ENCODE peak calls at places on chromosome 1, in five cellular contexts. One of them, this sample, is unnamed.

GRCh38 chr1:196136396-196136795 is 471.8 kb downstream of the KCNT2 start:
- DNase-seq in HEK293T: no peak
- DNase-seq in NCI-H345: no peak
- DNase-seq in ELR: no peak
- DNase-seq in fibroblast of lung: peak
- DNase-seq in this sample: peak

GRCh38 chr1:234696986-234697385 is 87.0 kb upstream of the IRF2BP2 start:
- DNase-seq in HEK293T: no peak
- DNase-seq in NCI-H345: no peak
- DNase-seq in ELR: no peak
- DNase-seq in fibroblast of lung: peak
- DNase-seq in this sample: no peak

GRCh38 chr1:19710825-19711611 is 46.3 kb downstream of the HTR6 start:
- DNase-seq in HEK293T: no peak
- DNase-seq in NCI-H345: no peak
- DNase-seq in ELR: no peak
- DNase-seq in fibroblast of lung: no peak
- DNase-seq in this sample: peak

GRCh38 chr1:24393892-24394291 is 19.7 kb downstream of the STPG1 start:
- DNase-seq in HEK293T: no peak
- DNase-seq in NCI-H345: no peak
- DNase-seq in ELR: peak
- DNase-seq in fibroblast of lung: peak
- DNase-seq in this sample: peak

GRCh38 chr1:233905416-233906051 is 1.1 kb downstream of the SLC35F3 start:
- DNase-seq in HEK293T: no peak
- DNase-seq in NCI-H345: no peak
- DNase-seq in ELR: no peak
- DNase-seq in fibroblast of lung: peak
- DNase-seq in this sample: no peak

GRCh38 chr1:211642870-211643269 is 32.6 kb downstream of the NEK2 start:
- DNase-seq in HEK293T: no peak
- DNase-seq in NCI-H345: no peak
- DNase-seq in ELR: no peak
- DNase-seq in fibroblast of lung: no peak
- DNase-seq in this sample: no peak

GRCh38 chr1:23577056-23577985 is 18.0 kb upstream of the ID3 start:
- DNase-seq in HEK293T: no peak
- DNase-seq in NCI-H345: no peak
- DNase-seq in ELR: peak
- DNase-seq in fibroblast of lung: peak
- DNase-seq in this sample: peak

GRCh38 chr1:19858894-19859293 is 23.3 kb upstream of the OTUD3 start:
- DNase-seq in HEK293T: no peak
- DNase-seq in NCI-H345: no peak
- DNase-seq in ELR: no peak
- DNase-seq in fibroblast of lung: no peak
- DNase-seq in this sample: no peak

GRCh38 chr1:219298581-219299148 is 125.0 kb downstream of the LYPLAL1 start:
- DNase-seq in HEK293T: no peak
- DNase-seq in NCI-H345: no peak
- DNase-seq in ELR: no peak
- DNase-seq in fibroblast of lung: peak
- DNase-seq in this sample: peak

GRCh38 chr1:167617100-167617949 is 12.7 kb upstream of the RCSD1 start:
- DNase-seq in HEK293T: no peak
- DNase-seq in NCI-H345: no peak
- DNase-seq in ELR: peak
- DNase-seq in fibroblast of lung: peak
- DNase-seq in this sample: peak

GRCh38 chr1:65344171-65344570 is 34.8 kb downstream of the DNAJC6 start:
- DNase-seq in HEK293T: no peak
- DNase-seq in NCI-H345: no peak
- DNase-seq in ELR: no peak
- DNase-seq in fibroblast of lung: no peak
- DNase-seq in this sample: no peak

GRCh38 chr1:219837274-219837993 is 90.9 kb downstream of the SLC30A10 start:
- DNase-seq in HEK293T: peak
- DNase-seq in NCI-H345: peak
- DNase-seq in ELR: peak
- DNase-seq in fibroblast of lung: peak
- DNase-seq in this sample: peak

GRCh38 chr1:22778408-22778807 is 67.8 kb downstream of the EPHB2 start:
- DNase-seq in HEK293T: no peak
- DNase-seq in NCI-H345: no peak
- DNase-seq in ELR: no peak
- DNase-seq in fibroblast of lung: no peak
- DNase-seq in this sample: no peak

GRCh38 chr1:39896909-39897685 is 4.6 kb downstream of the MYCL start:
- DNase-seq in HEK293T: no peak
- DNase-seq in NCI-H345: no peak
- DNase-seq in ELR: peak
- DNase-seq in fibroblast of lung: peak
- DNase-seq in this sample: no peak

GRCh38 chr1:25645641-25646400 is 29.2 kb downstream of the MAN1C1 start:
- DNase-seq in HEK293T: no peak
- DNase-seq in NCI-H345: no peak
- DNase-seq in ELR: no peak
- DNase-seq in fibroblast of lung: no peak
- DNase-seq in this sample: no peak

GRCh38 chr1:79042117-79042516 is 35.6 kb upstream of the ADGRL4 start:
- DNase-seq in HEK293T: no peak
- DNase-seq in NCI-H345: no peak
- DNase-seq in ELR: peak
- DNase-seq in fibroblast of lung: peak
- DNase-seq in this sample: peak

GRCh38 chr1:37353871-37354270 is 120.5 kb upstream of the ZC3H12A start:
- DNase-seq in HEK293T: no peak
- DNase-seq in NCI-H345: peak
- DNase-seq in ELR: no peak
- DNase-seq in fibroblast of lung: no peak
- DNase-seq in this sample: no peak

GRCh38 chr1:34926156-34926555 is 3.3 kb downstream of the DLGAP3 start:
- DNase-seq in HEK293T: no peak
- DNase-seq in NCI-H345: no peak
- DNase-seq in ELR: no peak
- DNase-seq in fibroblast of lung: no peak
- DNase-seq in this sample: no peak

GRCh38 chr1:167697667-167698141 is 24.1 kb upstream of the MPZL1 start:
- DNase-seq in HEK293T: no peak
- DNase-seq in NCI-H345: peak
- DNase-seq in ELR: no peak
- DNase-seq in fibroblast of lung: no peak
- DNase-seq in this sample: no peak

GRCh38 chr1:223109581-223110026 is 33.4 kb downstream of the TLR5 start:
- DNase-seq in HEK293T: no peak
- DNase-seq in NCI-H345: no peak
- DNase-seq in ELR: no peak
- DNase-seq in fibroblast of lung: no peak
- DNase-seq in this sample: peak

GRCh38 chr1:10733967-10734366 is 62.5 kb downstream of the CASZ1 start:
- DNase-seq in HEK293T: no peak
- DNase-seq in NCI-H345: peak
- DNase-seq in ELR: no peak
- DNase-seq in fibroblast of lung: no peak
- DNase-seq in this sample: no peak

GRCh38 chr1:160800645-160801408 is 4.9 kb downstream of the LY9 start:
- DNase-seq in HEK293T: no peak
- DNase-seq in NCI-H345: no peak
- DNase-seq in ELR: no peak
- DNase-seq in fibroblast of lung: no peak
- DNase-seq in this sample: no peak

GRCh38 chr1:150895618-150896017 is 8.7 kb downstream of the CTXND2 start:
- DNase-seq in HEK293T: no peak
- DNase-seq in NCI-H345: no peak
- DNase-seq in ELR: peak
- DNase-seq in fibroblast of lung: peak
- DNase-seq in this sample: peak

GRCh38 chr1:6500446-6501406 is 9.3 kb upstream of the PLEKHG5 start:
- DNase-seq in HEK293T: no peak
- DNase-seq in NCI-H345: no peak
- DNase-seq in ELR: no peak
- DNase-seq in fibroblast of lung: no peak
- DNase-seq in this sample: no peak

GRCh38 chr1:35319988-35320713 is 51.6 kb downstream of the ZMYM4 start:
- DNase-seq in HEK293T: no peak
- DNase-seq in NCI-H345: no peak
- DNase-seq in ELR: no peak
- DNase-seq in fibroblast of lung: peak
- DNase-seq in this sample: peak

GRCh38 chr1:76830373-76830772 is 36.9 kb upstream of the ST6GALNAC5 start:
- DNase-seq in HEK293T: no peak
- DNase-seq in NCI-H345: no peak
- DNase-seq in ELR: no peak
- DNase-seq in fibroblast of lung: no peak
- DNase-seq in this sample: no peak

This sample was measured in renal cortical epithelial cell.